ENCODE peak calls at places on chromosomes 16 and 17, in six cellular contexts. K is neural progenitor cell, B is stromal cell of bone marrow, S is thoracic aorta, X is WTC11, H is BE2C. M is an unnamed sample.

GRCh38 chr17:15951368-15952047 is 6.6 kb downstream of the ADORA2B start:
- DNase-seq in K (no peak), B (no peak), S (no peak), X (no peak), H (no peak), M (no peak)

GRCh38 chr16:86044241-86044671 is 145.3 kb downstream of the IRF8 start:
- DNase-seq in K (peak; percentile 86), B (no peak), S (no peak), X (peak; percentile 85), H (peak; percentile 76), M (no peak)

GRCh38 chr16:78742501-78743283 is 643.2 kb downstream of the WWOX start:
- DNase-seq in K (no peak), B (peak; percentile 19), S (no peak), X (no peak), H (no peak), M (no peak)

GRCh38 chr17:79657036-79657435 is 46.2 kb upstream of the RBFOX3 start:
- DNase-seq in K (no peak), B (no peak), S (no peak), X (no peak), H (no peak), M (no peak)

GRCh38 chr17:10295728-10296343 is 77.0 kb downstream of the MYH13 start:
- DNase-seq in K (peak; percentile 78), B (peak; percentile 21), S (no peak), X (peak; percentile 80), H (no peak), M (no peak)

GRCh38 chr17:30345527-30346075 is 11.7 kb upstream of the TMIGD1 start:
- DNase-seq in K (no peak), B (no peak), S (no peak), X (no peak), H (no peak), M (no peak)

GRCh38 chr16:6148361-6148760 is 1050.8 kb upstream of the EEF2KMT start:
- DNase-seq in K (no peak), B (no peak), S (no peak), X (no peak), H (no peak), M (no peak)

GRCh38 chr16:89471225-89471624 is 19.1 kb downstream of the ANKRD11 start:
- DNase-seq in K (no peak), B (no peak), S (no peak), X (no peak), H (no peak), M (no peak)

M was measured in NCI-H748 treated with DMSO at 0.1 percent for 48 hours.